ENCODE peak calls at places on chromosomes 6 and 20, in five cellular contexts. M, Z, O, L and F are unnamed samples.
A peak's percentile ranks its signal among the peaks of the same experiment; 100 is the strongest.

GRCh38 chr6:154593122-154593521 is 82.6 kb upstream of the CNKSR3 start:
- DNase-seq in M (no peak), Z (no peak), O (peak; percentile 73), L (no peak), F (no peak)

GRCh38 chr20:12970372-12970821 is 38.4 kb upstream of the SPTLC3 start:
- DNase-seq in M (peak; percentile 63), Z (peak; percentile 50), O (peak; percentile 6), L (peak; percentile 9), F (peak; percentile 79)

GRCh38 chr20:61288331-61288784 is 36.3 kb downstream of the CDH4 start:
- DNase-seq in M (peak; percentile 27), Z (no peak), O (no peak), L (no peak), F (no peak)

GRCh38 chr6:79005024-79005423 is 73.0 kb downstream of the PHIP start:
- DNase-seq in M (no peak), Z (no peak), O (no peak), L (no peak), F (peak; percentile 64)

GRCh38 chr6:83633149-83633548 is 75.8 kb downstream of the SNAP91 start:
- DNase-seq in M (no peak), Z (no peak), O (no peak), L (no peak), F (no peak)

GRCh38 chr6:143397229-143398222 is 53.0 kb downstream of the ADAT2 start:
- DNase-seq in M (peak; percentile 92), Z (peak; percentile 93), O (peak; percentile 44), L (peak; percentile 55), F (peak; percentile 66)

GRCh38 chr6:16168858-16169257 is 40.0 kb downstream of the MYLIP start:
- DNase-seq in M (peak; percentile 45), Z (peak; percentile 33), O (no peak), L (no peak), F (peak; percentile 66)

GRCh38 chr6:163252132-163252729 is 162.3 kb upstream of the QKI start:
- DNase-seq in M (no peak), Z (no peak), O (no peak), L (no peak), F (no peak)

GRCh38 chr20:19828233-19828632 is 70.2 kb downstream of the RIN2 start:
- DNase-seq in M (peak; percentile 59), Z (no peak), O (no peak), L (no peak), F (no peak)

GRCh38 chr6:40054186-40054585 is 119.9 kb upstream of the MOCS1 start:
- DNase-seq in M (no peak), Z (no peak), O (no peak), L (no peak), F (no peak)

GRCh38 chr6:38307730-38308129 is 332.0 kb downstream of the BTBD9 start:
- DNase-seq in M (no peak), Z (no peak), O (no peak), L (no peak), F (peak; percentile 17)

GRCh38 chr6:74222768-74223321 is 526.8 kb downstream of the CD109 start:
- DNase-seq in M (peak; percentile 57), Z (no peak), O (no peak), L (no peak), F (no peak)

GRCh38 chr6:99187429-99187828 is 162.0 kb downstream of the FAXC start:
- DNase-seq in M (peak; percentile 1), Z (no peak), O (no peak), L (no peak), F (no peak)

GRCh38 chr20:1186367-1186991 is 1.7 kb upstream of the TMEM74B start:
- DNase-seq in M (no peak), Z (no peak), O (no peak), L (no peak), F (no peak)

GRCh38 chr20:13420625-13421024 is 199.6 kb downstream of the ISM1 start:
- DNase-seq in M (no peak), Z (no peak), O (no peak), L (no peak), F (no peak)

GRCh38 chr20:3115190-3116107 is 30.9 kb upstream of the AVP start:
- DNase-seq in M (peak; percentile 56), Z (peak; percentile 59), O (peak; percentile 15), L (no peak), F (peak; percentile 65)

GRCh38 chr6:55925292-55925691 is 49.9 kb upstream of the BMP5 start:
- DNase-seq in M (peak; percentile 88), Z (peak; percentile 48), O (no peak), L (no peak), F (peak; percentile 84)

GRCh38 chr20:58688838-58689237 is 3.8 kb upstream of the NPEPL1 start:
- DNase-seq in M (no peak), Z (peak; percentile 16), O (no peak), L (no peak), F (peak; percentile 10)

GRCh38 chr20:22691369-22692118 is 107.2 kb upstream of the FOXA2 start:
- DNase-seq in M (peak; percentile 67), Z (peak; percentile 64), O (peak; percentile 82), L (peak; percentile 73), F (peak; percentile 77)

GRCh38 chr20:35145141-35145564 is 2.0 kb downstream of the EDEM2 start:
- DNase-seq in M (peak; percentile 56), Z (peak; percentile 61), O (no peak), L (no peak), F (peak; percentile 79)

GRCh38 chr6:10555625-10556309 is 34.6 kb downstream of the GCNT2 start:
- DNase-seq in M (peak; percentile 32), Z (peak; percentile 15), O (peak; percentile 72), L (peak; percentile 59), F (peak; percentile 23)

GRCh38 chr20:25247100-25247665 is 702 bp upstream of the PYGB start:
- DNase-seq in M (peak; percentile 74), Z (peak; percentile 65), O (peak; percentile 78), L (peak; percentile 79), F (peak; percentile 59)

GRCh38 chr6:79077680-79078056 is 386 bp downstream of the PHIP start:
- DNase-seq in M (no peak), Z (no peak), O (no peak), L (peak; percentile 53), F (no peak)

GRCh38 chr6:37535701-37536461 is 36.2 kb upstream of the CCDC167 start:
- DNase-seq in M (no peak), Z (no peak), O (no peak), L (no peak), F (no peak)

GRCh38 chr20:14407336-14407735 is 69.9 kb upstream of the FLRT3 start:
- DNase-seq in M (no peak), Z (no peak), O (no peak), L (no peak), F (no peak)

GRCh38 chr6:33768644-33769120 is 20.2 kb downstream of the LEMD2 start:
- DNase-seq in M (peak; percentile 73), Z (peak; percentile 85), O (peak; percentile 77), L (peak; percentile 87), F (peak; percentile 79)

GRCh38 chr20:56017560-56017959 is 12.2 kb upstream of the CBLN4 start:
- DNase-seq in M (no peak), Z (no peak), O (no peak), L (no peak), F (no peak)

GRCh38 chr6:10643214-10643641 is 51.2 kb downstream of the C6orf52 start:
- DNase-seq in M (no peak), Z (no peak), O (no peak), L (no peak), F (no peak)

GRCh38 chr6:53611342-53611741 is 54.2 kb downstream of the KLHL31 start:
- DNase-seq in M (no peak), Z (no peak), O (no peak), L (no peak), F (no peak)

GRCh38 chr6:125748534-125749111 is 809 bp upstream of the HEY2 start:
- DNase-seq in M (peak; percentile 36), Z (peak; percentile 3), O (no peak), L (no peak), F (peak; percentile 26)

GRCh38 chr6:47780510-47781356 is 1.1 kb upstream of the OPN5 start:
- DNase-seq in M (peak; percentile 73), Z (peak; percentile 64), O (peak; percentile 23), L (peak; percentile 22), F (peak; percentile 85)

GRCh38 chr6:5132741-5133140 is 47.6 kb downstream of the PPP1R3G start:
- DNase-seq in M (peak; percentile 82), Z (peak; percentile 94), O (peak; percentile 85), L (peak; percentile 44), F (peak; percentile 95)

GRCh38 chr20:35117148-35117547 is 24.5 kb upstream of the TRPC4AP start:
- DNase-seq in M (peak; percentile 8), Z (no peak), O (no peak), L (no peak), F (peak; percentile 56)

DNA sequence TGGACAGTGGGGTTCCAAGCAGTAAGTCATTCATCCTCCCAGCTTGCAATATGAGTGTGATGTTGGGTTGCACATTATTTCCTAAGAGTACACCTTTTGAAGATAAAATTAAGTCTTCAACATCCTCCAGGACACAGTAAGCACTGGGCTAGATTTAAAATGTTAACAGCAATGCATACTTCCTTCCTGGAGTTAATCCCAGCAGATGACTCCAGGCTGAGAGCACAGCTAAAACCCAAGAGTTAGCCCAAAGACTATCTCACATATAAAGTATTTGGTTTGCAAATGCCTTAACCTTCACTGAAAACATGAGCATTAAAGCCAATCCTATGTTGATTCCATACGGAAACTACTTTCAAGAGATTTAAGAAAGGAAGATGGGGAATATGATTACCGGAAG is 69.2 kb downstream of the SLC23A2 start:
- DNase-seq in M (no peak), Z (no peak), O (no peak), L (no peak), F (peak; percentile 35)
- H3K4me3 ChIP-seq in M (no peak overlapping the region), Z (no peak overlapping the region), O (no peak overlapping the region), L (no peak overlapping the region), F (no peak overlapping the region)

GRCh38 chr20:31822421-31823330 is 3.5 kb downstream of the MYLK2 start:
- DNase-seq in M (peak; percentile 67), Z (peak; percentile 54), O (peak; percentile 82), L (peak; percentile 73), F (peak; percentile 72)
- TF ChIP-seq CTCF in M (peak; percentile 94), Z (peak; percentile 86), O (peak; percentile 100), L (peak; percentile 96), F (peak; percentile 98)

GRCh38 chr6:110690106-110690654 is 125.1 kb downstream of the CDK19 start:
- DNase-seq in M (no peak), Z (no peak), O (no peak), L (no peak), F (no peak)
- H3K4me3 ChIP-seq in M (no peak overlapping the region), Z (no peak overlapping the region), O (no peak overlapping the region), L (no peak overlapping the region), F (no peak overlapping the region)

GRCh38 chr20:37940161-37940560 is 37.2 kb downstream of the VSTM2L start:
- DNase-seq in M (no peak), Z (no peak), O (no peak), L (no peak), F (no peak)

GRCh38 chr20:37943033-37943432 is 40.1 kb downstream of the VSTM2L start:
- DNase-seq in M (no peak), Z (no peak), O (no peak), L (no peak), F (no peak)

GRCh38 chr20:37939701-37940151 is 36.8 kb downstream of the VSTM2L start:
- DNase-seq in M (no peak), Z (no peak), O (no peak), L (no peak), F (no peak)

GRCh38 chr20:37941992-37942391 is 39.1 kb downstream of the VSTM2L start:
- DNase-seq in M (no peak), Z (no peak), O (no peak), L (no peak), F (no peak)

DNA sequence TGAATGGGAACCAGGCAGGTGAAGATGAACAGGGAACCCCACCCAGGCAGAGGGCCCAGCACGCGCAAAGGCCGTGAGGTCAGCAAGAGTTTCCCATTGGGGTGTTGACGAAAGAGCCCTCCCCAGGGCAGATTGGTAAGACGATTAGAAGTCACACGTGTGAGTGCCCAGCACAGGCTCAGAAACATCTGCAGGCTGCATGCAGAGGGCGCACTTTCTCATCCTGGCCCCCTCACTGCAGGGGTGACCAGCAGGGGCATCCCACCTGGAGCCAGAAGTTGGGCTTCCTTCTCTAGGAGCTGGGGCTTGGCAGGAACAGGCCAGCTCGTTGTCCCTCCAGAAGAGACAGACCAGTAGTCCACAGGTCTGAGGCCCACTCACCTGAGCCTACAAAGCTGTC is 38.4 kb downstream of the VSTM2L start:
- DNase-seq in M (no peak), Z (no peak), O (no peak), L (no peak), F (no peak)
- TF ChIP-seq CTCF in M (peak; percentile 21), Z (no peak), O (no peak), L (no peak), F (peak; percentile 8)